ENCODE peak calls at places on chromosomes 12 and 14, in nine cellular contexts. One of them, this sample, is unnamed.

GRCh38 chr12:93347054-93347786 is 30.5 kb upstream of the NUDT4 start:
- DNase-seq in lower leg skin: no peak
- DNase-seq in AG04450: no peak
- DNase-seq in HEK293T: no peak
- DNase-seq in foreskin fibroblast: no peak
- DNase-seq in HT-29: no peak
- DNase-seq in dermis blood vessel endothelial cell: peak
- DNase-seq in memory B cell: no peak
- DNase-seq in NCI-H1105: no peak
- DNase-seq in this sample: no peak

GRCh38 chr12:89697256-89697655 is 11.4 kb downstream of the ATP2B1 start:
- DNase-seq in lower leg skin: no peak
- DNase-seq in AG04450: no peak
- DNase-seq in HEK293T: no peak
- DNase-seq in foreskin fibroblast: no peak
- DNase-seq in HT-29: no peak
- DNase-seq in dermis blood vessel endothelial cell: no peak
- DNase-seq in memory B cell: no peak
- DNase-seq in NCI-H1105: no peak
- DNase-seq in this sample: no peak

GRCh38 chr14:86723254-86723624 is 1193.3 kb downstream of the FLRT2 start:
- DNase-seq in lower leg skin: no peak
- DNase-seq in AG04450: no peak
- DNase-seq in HEK293T: no peak
- DNase-seq in foreskin fibroblast: peak
- DNase-seq in HT-29: no peak
- DNase-seq in dermis blood vessel endothelial cell: no peak
- DNase-seq in memory B cell: no peak
- DNase-seq in NCI-H1105: no peak
- DNase-seq in this sample: no peak

GRCh38 chr12:65443038-65443437 is 164.6 kb downstream of the MSRB3 start:
- DNase-seq in lower leg skin: no peak
- DNase-seq in AG04450: no peak
- DNase-seq in HEK293T: no peak
- DNase-seq in foreskin fibroblast: peak
- DNase-seq in HT-29: no peak
- DNase-seq in dermis blood vessel endothelial cell: no peak
- DNase-seq in memory B cell: no peak
- DNase-seq in NCI-H1105: no peak
- DNase-seq in this sample: no peak

GRCh38 chr12:23556661-23557060 is 392.8 kb downstream of the SOX5 start:
- DNase-seq in lower leg skin: no peak
- DNase-seq in AG04450: no peak
- DNase-seq in HEK293T: no peak
- DNase-seq in foreskin fibroblast: no peak
- DNase-seq in HT-29: no peak
- DNase-seq in dermis blood vessel endothelial cell: no peak
- DNase-seq in memory B cell: no peak
- DNase-seq in NCI-H1105: no peak
- DNase-seq in this sample: no peak

GRCh38 chr14:31556191-31556590 is 5.0 kb upstream of the NUBPL start:
- DNase-seq in lower leg skin: no peak
- DNase-seq in AG04450: no peak
- DNase-seq in HEK293T: no peak
- DNase-seq in foreskin fibroblast: no peak
- DNase-seq in HT-29: no peak
- DNase-seq in dermis blood vessel endothelial cell: no peak
- DNase-seq in memory B cell: no peak
- DNase-seq in NCI-H1105: no peak
- DNase-seq in this sample: no peak

GRCh38 chr12:77247542-77247941 is 182.2 kb upstream of the E2F7 start:
- DNase-seq in lower leg skin: no peak
- DNase-seq in AG04450: no peak
- DNase-seq in HEK293T: no peak
- DNase-seq in foreskin fibroblast: no peak
- DNase-seq in HT-29: no peak
- DNase-seq in dermis blood vessel endothelial cell: no peak
- DNase-seq in memory B cell: no peak
- DNase-seq in NCI-H1105: no peak
- DNase-seq in this sample: no peak

GRCh38 chr12:13817131-13817530 is 164.3 kb downstream of the GRIN2B start:
- DNase-seq in lower leg skin: no peak
- DNase-seq in AG04450: no peak
- DNase-seq in HEK293T: no peak
- DNase-seq in foreskin fibroblast: no peak
- DNase-seq in HT-29: no peak
- DNase-seq in dermis blood vessel endothelial cell: no peak
- DNase-seq in memory B cell: no peak
- DNase-seq in NCI-H1105: no peak
- DNase-seq in this sample: no peak

GRCh38 chr12:27319394-27319793 is 13.2 kb upstream of the BMAL2 start:
- DNase-seq in lower leg skin: no peak
- DNase-seq in AG04450: no peak
- DNase-seq in HEK293T: no peak
- DNase-seq in foreskin fibroblast: peak
- DNase-seq in HT-29: no peak
- DNase-seq in dermis blood vessel endothelial cell: peak
- DNase-seq in memory B cell: no peak
- DNase-seq in NCI-H1105: no peak
- DNase-seq in this sample: no peak

GRCh38 chr12:12007713-12008231 is 63.0 kb upstream of the BCL2L14 start:
- DNase-seq in lower leg skin: no peak
- DNase-seq in AG04450: no peak
- DNase-seq in HEK293T: no peak
- DNase-seq in foreskin fibroblast: no peak
- DNase-seq in HT-29: no peak
- DNase-seq in dermis blood vessel endothelial cell: no peak
- DNase-seq in memory B cell: no peak
- DNase-seq in NCI-H1105: no peak
- DNase-seq in this sample: no peak

GRCh38 chr12:75489613-75490210 is 9.2 kb downstream of the GLIPR1 start:
- DNase-seq in lower leg skin: no peak
- DNase-seq in AG04450: no peak
- DNase-seq in HEK293T: no peak
- DNase-seq in foreskin fibroblast: peak
- DNase-seq in HT-29: no peak
- DNase-seq in dermis blood vessel endothelial cell: peak
- DNase-seq in memory B cell: no peak
- DNase-seq in NCI-H1105: no peak
- DNase-seq in this sample: no peak

GRCh38 chr12:25496098-25496587 is 56.9 kb downstream of the LMNTD1 start:
- DNase-seq in lower leg skin: no peak
- DNase-seq in AG04450: no peak
- DNase-seq in HEK293T: no peak
- DNase-seq in foreskin fibroblast: peak
- DNase-seq in HT-29: no peak
- DNase-seq in dermis blood vessel endothelial cell: peak
- DNase-seq in memory B cell: no peak
- DNase-seq in NCI-H1105: no peak
- DNase-seq in this sample: no peak

GRCh38 chr14:92122351-92122677 is 545 bp downstream of the CPSF2 start:
- DNase-seq in lower leg skin: no peak
- DNase-seq in AG04450: no peak
- DNase-seq in HEK293T: no peak
- DNase-seq in foreskin fibroblast: peak
- DNase-seq in HT-29: peak
- DNase-seq in dermis blood vessel endothelial cell: peak
- DNase-seq in memory B cell: no peak
- DNase-seq in NCI-H1105: no peak
- DNase-seq in this sample: no peak

GRCh38 chr12:48818831-48819590 is 715 bp downstream of the CACNB3 start:
- DNase-seq in lower leg skin: no peak
- DNase-seq in AG04450: no peak
- DNase-seq in HEK293T: no peak
- DNase-seq in foreskin fibroblast: no peak
- DNase-seq in HT-29: no peak
- DNase-seq in dermis blood vessel endothelial cell: peak
- DNase-seq in memory B cell: no peak
- DNase-seq in NCI-H1105: no peak
- DNase-seq in this sample: no peak

GRCh38 chr14:71169861-71170260 is 262.6 kb downstream of the PCNX1 start:
- DNase-seq in lower leg skin: no peak
- DNase-seq in AG04450: no peak
- DNase-seq in HEK293T: no peak
- DNase-seq in foreskin fibroblast: no peak
- DNase-seq in HT-29: no peak
- DNase-seq in dermis blood vessel endothelial cell: no peak
- DNase-seq in memory B cell: no peak
- DNase-seq in NCI-H1105: no peak
- DNase-seq in this sample: no peak

GRCh38 chr12:127230843-127231260 is 1036.1 kb upstream of the TMEM132C start:
- DNase-seq in lower leg skin: no peak
- DNase-seq in AG04450: peak
- DNase-seq in HEK293T: no peak
- DNase-seq in foreskin fibroblast: peak
- DNase-seq in HT-29: no peak
- DNase-seq in dermis blood vessel endothelial cell: no peak
- DNase-seq in memory B cell: no peak
- DNase-seq in NCI-H1105: no peak
- DNase-seq in this sample: peak

GRCh38 chr12:87756721-87757120 is 272.5 kb downstream of the C12orf50 start:
- DNase-seq in lower leg skin: no peak
- DNase-seq in AG04450: no peak
- DNase-seq in HEK293T: no peak
- DNase-seq in foreskin fibroblast: no peak
- DNase-seq in HT-29: no peak
- DNase-seq in dermis blood vessel endothelial cell: no peak
- DNase-seq in memory B cell: no peak
- DNase-seq in NCI-H1105: no peak
- DNase-seq in this sample: no peak

GRCh38 chr12:110244829-110245228 is 36.2 kb upstream of the ATP2A2 start:
- DNase-seq in lower leg skin: no peak
- DNase-seq in AG04450: no peak
- DNase-seq in HEK293T: no peak
- DNase-seq in foreskin fibroblast: no peak
- DNase-seq in HT-29: no peak
- DNase-seq in dermis blood vessel endothelial cell: no peak
- DNase-seq in memory B cell: no peak
- DNase-seq in NCI-H1105: no peak
- DNase-seq in this sample: no peak

GRCh38 chr14:67370830-67371229 is 10.7 kb downstream of the EIF2S1 start:
- DNase-seq in lower leg skin: no peak
- DNase-seq in AG04450: no peak
- DNase-seq in HEK293T: no peak
- DNase-seq in foreskin fibroblast: peak
- DNase-seq in HT-29: no peak
- DNase-seq in dermis blood vessel endothelial cell: no peak
- DNase-seq in memory B cell: no peak
- DNase-seq in NCI-H1105: no peak
- DNase-seq in this sample: no peak

GRCh38 chr12:104494816-104495158 is 38.0 kb downstream of the CHST11 start:
- DNase-seq in lower leg skin: no peak
- DNase-seq in AG04450: no peak
- DNase-seq in HEK293T: no peak
- DNase-seq in foreskin fibroblast: no peak
- DNase-seq in HT-29: no peak
- DNase-seq in dermis blood vessel endothelial cell: no peak
- DNase-seq in memory B cell: no peak
- DNase-seq in NCI-H1105: no peak
- DNase-seq in this sample: no peak

GRCh38 chr12:52581481-52581880 is 7.8 kb upstream of the KRT74 start:
- DNase-seq in lower leg skin: peak
- DNase-seq in AG04450: no peak
- DNase-seq in HEK293T: no peak
- DNase-seq in foreskin fibroblast: peak
- DNase-seq in HT-29: no peak
- DNase-seq in dermis blood vessel endothelial cell: no peak
- DNase-seq in memory B cell: no peak
- DNase-seq in NCI-H1105: no peak
- DNase-seq in this sample: no peak

GRCh38 chr14:100108042-100108825 is 43.0 kb downstream of the EVL start:
- DNase-seq in lower leg skin: peak
- DNase-seq in AG04450: no peak
- DNase-seq in HEK293T: peak
- DNase-seq in foreskin fibroblast: peak
- DNase-seq in HT-29: peak
- DNase-seq in dermis blood vessel endothelial cell: peak
- DNase-seq in memory B cell: peak
- DNase-seq in NCI-H1105: peak
- DNase-seq in this sample: peak

GRCh38 chr12:91226951-91227350 is 44.3 kb upstream of the DCN start:
- DNase-seq in lower leg skin: no peak
- DNase-seq in AG04450: no peak
- DNase-seq in HEK293T: no peak
- DNase-seq in foreskin fibroblast: no peak
- DNase-seq in HT-29: no peak
- DNase-seq in dermis blood vessel endothelial cell: no peak
- DNase-seq in memory B cell: no peak
- DNase-seq in NCI-H1105: no peak
- DNase-seq in this sample: no peak

GRCh38 chr12:125065753-125066570 is 727 bp downstream of the AACS start:
- DNase-seq in lower leg skin: no peak
- DNase-seq in AG04450: no peak
- DNase-seq in HEK293T: no peak
- DNase-seq in foreskin fibroblast: no peak
- DNase-seq in HT-29: no peak
- DNase-seq in dermis blood vessel endothelial cell: no peak
- DNase-seq in memory B cell: peak
- DNase-seq in NCI-H1105: no peak
- DNase-seq in this sample: no peak

GRCh38 chr12:93839076-93839475 is 161.9 kb downstream of the CRADD start:
- DNase-seq in lower leg skin: no peak
- DNase-seq in AG04450: no peak
- DNase-seq in HEK293T: no peak
- DNase-seq in foreskin fibroblast: no peak
- DNase-seq in HT-29: peak
- DNase-seq in dermis blood vessel endothelial cell: peak
- DNase-seq in memory B cell: no peak
- DNase-seq in NCI-H1105: no peak
- DNase-seq in this sample: no peak

GRCh38 chr12:124477109-124477915 is 90.1 kb downstream of the NCOR2 start:
- DNase-seq in lower leg skin: no peak
- DNase-seq in AG04450: no peak
- DNase-seq in HEK293T: no peak
- DNase-seq in foreskin fibroblast: no peak
- DNase-seq in HT-29: no peak
- DNase-seq in dermis blood vessel endothelial cell: peak
- DNase-seq in memory B cell: no peak
- DNase-seq in NCI-H1105: no peak
- DNase-seq in this sample: no peak

GRCh38 chr12:79848321-79848720 is 86.6 kb downstream of the PPP1R12A start:
- DNase-seq in lower leg skin: no peak
- DNase-seq in AG04450: peak
- DNase-seq in HEK293T: no peak
- DNase-seq in foreskin fibroblast: no peak
- DNase-seq in HT-29: no peak
- DNase-seq in dermis blood vessel endothelial cell: peak
- DNase-seq in memory B cell: no peak
- DNase-seq in NCI-H1105: no peak
- DNase-seq in this sample: no peak

GRCh38 chr12:24592048-24592447 is 356.9 kb downstream of the BCAT1 start:
- DNase-seq in lower leg skin: no peak
- DNase-seq in AG04450: no peak
- DNase-seq in HEK293T: no peak
- DNase-seq in foreskin fibroblast: no peak
- DNase-seq in HT-29: no peak
- DNase-seq in dermis blood vessel endothelial cell: no peak
- DNase-seq in memory B cell: no peak
- DNase-seq in NCI-H1105: no peak
- DNase-seq in this sample: no peak

GRCh38 chr14:73223049-73223448 is 14.3 kb upstream of the PAPLN start:
- DNase-seq in lower leg skin: peak
- DNase-seq in AG04450: no peak
- DNase-seq in HEK293T: no peak
- DNase-seq in foreskin fibroblast: peak
- DNase-seq in HT-29: no peak
- DNase-seq in dermis blood vessel endothelial cell: no peak
- DNase-seq in memory B cell: no peak
- DNase-seq in NCI-H1105: no peak
- DNase-seq in this sample: no peak

GRCh38 chr12:13196302-13196921 is at the start of gene EMP1:
- DNase-seq in lower leg skin: peak
- DNase-seq in AG04450: peak
- DNase-seq in HEK293T: no peak
- DNase-seq in foreskin fibroblast: peak
- DNase-seq in HT-29: peak
- DNase-seq in dermis blood vessel endothelial cell: peak
- DNase-seq in memory B cell: no peak
- DNase-seq in NCI-H1105: peak
- DNase-seq in this sample: peak

GRCh38 chr12:13079440-13079906 is 24.0 kb downstream of the GSG1 start:
- DNase-seq in lower leg skin: no peak
- DNase-seq in AG04450: no peak
- DNase-seq in HEK293T: no peak
- DNase-seq in foreskin fibroblast: no peak
- DNase-seq in HT-29: peak
- DNase-seq in dermis blood vessel endothelial cell: peak
- DNase-seq in memory B cell: no peak
- DNase-seq in NCI-H1105: no peak
- DNase-seq in this sample: no peak